ENCODE peak calls at places on chromosomes 3 and 15, in eight cellular contexts. One of them, this sample, is unnamed.

GRCh38 chr3:87088984-87089841 is 98.3 kb upstream of the VGLL3 start:
- DNase-seq in lower leg skin: peak
- DNase-seq in CD4-positive, alpha-beta T cell: no peak
- DNase-seq in GM23338: peak
- DNase-seq in fibroblast of lung: peak
- DNase-seq in natural killer cell: no peak
- DNase-seq in kidney: peak
- DNase-seq in RWPE1: no peak
- DNase-seq in this sample: no peak

GRCh38 chr3:62203152-62203551 is 170.2 kb downstream of the FEZF2 start:
- DNase-seq in lower leg skin: no peak
- DNase-seq in CD4-positive, alpha-beta T cell: no peak
- DNase-seq in GM23338: no peak
- DNase-seq in fibroblast of lung: no peak
- DNase-seq in natural killer cell: no peak
- DNase-seq in kidney: no peak
- DNase-seq in RWPE1: no peak
- DNase-seq in this sample: no peak

GRCh38 chr15:64640146-64640868 is 135.1 kb downstream of the RBPMS2 start:
- DNase-seq in lower leg skin: no peak
- DNase-seq in CD4-positive, alpha-beta T cell: no peak
- DNase-seq in GM23338: no peak
- DNase-seq in fibroblast of lung: peak
- DNase-seq in natural killer cell: no peak
- DNase-seq in kidney: no peak
- DNase-seq in RWPE1: no peak
- DNase-seq in this sample: no peak

GRCh38 chr3:171441381-171441780 is 18.8 kb downstream of the TNIK start:
- DNase-seq in lower leg skin: no peak
- DNase-seq in CD4-positive, alpha-beta T cell: no peak
- DNase-seq in GM23338: no peak
- DNase-seq in fibroblast of lung: no peak
- DNase-seq in natural killer cell: no peak
- DNase-seq in kidney: no peak
- DNase-seq in RWPE1: no peak
- DNase-seq in this sample: no peak

GRCh38 chr3:50338989-50339388 is 1.6 kb downstream of the RASSF1 start:
- DNase-seq in lower leg skin: no peak
- DNase-seq in CD4-positive, alpha-beta T cell: no peak
- DNase-seq in GM23338: no peak
- DNase-seq in fibroblast of lung: no peak
- DNase-seq in natural killer cell: no peak
- DNase-seq in kidney: no peak
- DNase-seq in RWPE1: no peak
- DNase-seq in this sample: no peak

GRCh38 chr15:92657486-92657885 is 1.9 kb upstream of the FAM174B start:
- DNase-seq in lower leg skin: no peak
- DNase-seq in CD4-positive, alpha-beta T cell: no peak
- DNase-seq in GM23338: no peak
- DNase-seq in fibroblast of lung: no peak
- DNase-seq in natural killer cell: no peak
- DNase-seq in kidney: no peak
- DNase-seq in RWPE1: no peak
- DNase-seq in this sample: no peak

GRCh38 chr15:90674476-90674875 is 42.7 kb upstream of the BLM start:
- DNase-seq in lower leg skin: no peak
- DNase-seq in CD4-positive, alpha-beta T cell: no peak
- DNase-seq in GM23338: no peak
- DNase-seq in fibroblast of lung: peak
- DNase-seq in natural killer cell: no peak
- DNase-seq in kidney: no peak
- DNase-seq in RWPE1: no peak
- DNase-seq in this sample: no peak

GRCh38 chr15:96416218-96416933 is 85.9 kb downstream of the NR2F2 start:
- DNase-seq in lower leg skin: no peak
- DNase-seq in CD4-positive, alpha-beta T cell: no peak
- DNase-seq in GM23338: peak
- DNase-seq in fibroblast of lung: no peak
- DNase-seq in natural killer cell: no peak
- DNase-seq in kidney: peak
- DNase-seq in RWPE1: no peak
- DNase-seq in this sample: no peak

GRCh38 chr15:62549345-62549970 is 384.4 kb upstream of the C2CD4B start:
- DNase-seq in lower leg skin: no peak
- DNase-seq in CD4-positive, alpha-beta T cell: no peak
- DNase-seq in GM23338: peak
- DNase-seq in fibroblast of lung: no peak
- DNase-seq in natural killer cell: no peak
- DNase-seq in kidney: no peak
- DNase-seq in RWPE1: peak
- DNase-seq in this sample: peak

GRCh38 chr15:59918994-59919951 is 84.8 kb upstream of the FOXB1 start:
- DNase-seq in lower leg skin: no peak
- DNase-seq in CD4-positive, alpha-beta T cell: no peak
- DNase-seq in GM23338: no peak
- DNase-seq in fibroblast of lung: peak
- DNase-seq in natural killer cell: no peak
- DNase-seq in kidney: no peak
- DNase-seq in RWPE1: peak
- DNase-seq in this sample: no peak

GRCh38 chr15:50825946-50826345 is 60.4 kb upstream of the SPPL2A start:
- DNase-seq in lower leg skin: no peak
- DNase-seq in CD4-positive, alpha-beta T cell: no peak
- DNase-seq in GM23338: no peak
- DNase-seq in fibroblast of lung: peak
- DNase-seq in natural killer cell: no peak
- DNase-seq in kidney: no peak
- DNase-seq in RWPE1: no peak
- DNase-seq in this sample: no peak

GRCh38 chr3:140931016-140931454 is 10.6 kb upstream of the SLC25A36 start:
- DNase-seq in lower leg skin: no peak
- DNase-seq in CD4-positive, alpha-beta T cell: no peak
- DNase-seq in GM23338: peak
- DNase-seq in fibroblast of lung: no peak
- DNase-seq in natural killer cell: no peak
- DNase-seq in kidney: no peak
- DNase-seq in RWPE1: no peak
- DNase-seq in this sample: no peak

GRCh38 chr15:75203017-75203907 is 1.6 kb downstream of the C15orf39 start:
- DNase-seq in lower leg skin: no peak
- DNase-seq in CD4-positive, alpha-beta T cell: no peak
- DNase-seq in GM23338: no peak
- DNase-seq in fibroblast of lung: peak
- DNase-seq in natural killer cell: no peak
- DNase-seq in kidney: peak
- DNase-seq in RWPE1: peak
- DNase-seq in this sample: no peak

GRCh38 chr15:75203908-75204263 is 2.2 kb downstream of the C15orf39 start:
- DNase-seq in lower leg skin: no peak
- DNase-seq in CD4-positive, alpha-beta T cell: no peak
- DNase-seq in GM23338: no peak
- DNase-seq in fibroblast of lung: no peak
- DNase-seq in natural killer cell: no peak
- DNase-seq in kidney: no peak
- DNase-seq in RWPE1: no peak
- DNase-seq in this sample: no peak

GRCh38 chr15:75200765-75201608 is 695 bp upstream of the C15orf39 start:
- DNase-seq in lower leg skin: peak
- DNase-seq in CD4-positive, alpha-beta T cell: no peak
- DNase-seq in GM23338: peak
- DNase-seq in fibroblast of lung: peak
- DNase-seq in natural killer cell: no peak
- DNase-seq in kidney: peak
- DNase-seq in RWPE1: peak
- DNase-seq in this sample: no peak

GRCh38 chr15:75201609-75202250 is at the start of gene C15orf39:
- DNase-seq in lower leg skin: peak
- DNase-seq in CD4-positive, alpha-beta T cell: peak
- DNase-seq in GM23338: peak
- DNase-seq in fibroblast of lung: peak
- DNase-seq in natural killer cell: peak
- DNase-seq in kidney: peak
- DNase-seq in RWPE1: peak
- DNase-seq in this sample: peak

DNA sequence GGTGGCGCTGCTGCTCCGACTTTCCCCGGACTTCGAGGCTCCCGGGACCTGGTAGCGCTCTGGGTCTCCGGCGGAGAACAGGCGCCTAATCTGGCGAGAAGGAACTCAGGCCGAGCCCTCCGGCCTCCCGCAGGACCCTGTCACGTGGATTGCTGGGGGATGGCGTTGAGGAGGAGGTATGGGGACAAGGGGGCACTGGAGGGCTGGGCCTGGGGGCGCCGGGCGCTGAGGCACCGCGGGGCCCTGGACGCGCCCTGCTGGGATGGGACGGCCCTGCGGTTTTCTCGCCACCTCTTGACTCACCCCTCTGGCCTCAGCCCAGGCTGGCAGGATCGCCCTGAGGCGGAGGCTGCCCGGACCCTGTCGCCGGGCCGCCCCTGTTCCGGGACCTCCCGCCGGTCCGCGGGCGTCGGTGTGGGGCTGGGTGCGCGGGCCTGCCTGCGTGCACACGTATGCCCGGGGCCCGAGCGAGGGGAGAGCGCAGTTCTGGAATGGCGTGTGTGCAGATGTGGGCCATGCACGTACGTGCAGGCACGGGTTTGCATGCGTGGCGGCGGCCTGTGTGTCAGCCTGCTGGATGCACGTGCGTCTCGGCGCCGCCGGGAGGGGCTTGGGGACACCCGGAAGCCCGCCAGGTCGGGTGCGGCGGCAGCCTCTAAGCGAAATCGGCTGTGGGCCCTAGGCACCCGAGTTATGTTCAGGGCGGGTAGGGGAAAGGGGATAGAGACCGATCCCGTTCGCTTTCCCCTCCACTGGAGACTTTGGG is 752 bp downstream of the C15orf39 start:
- DNase-seq in lower leg skin: peak
- DNase-seq in CD4-positive, alpha-beta T cell: peak
- DNase-seq in GM23338: peak
- DNase-seq in fibroblast of lung: peak
- DNase-seq in natural killer cell: peak
- DNase-seq in kidney: peak
- DNase-seq in RWPE1: peak
- DNase-seq in this sample: peak
- TF ChIP-seq CTCF in lower leg skin: no peak
- TF ChIP-seq CTCF in CD4-positive, alpha-beta T cell: peak
- TF ChIP-seq CTCF in GM23338: peak
- TF ChIP-seq CTCF in fibroblast of lung: peak
- TF ChIP-seq CTCF in natural killer cell: peak
- TF ChIP-seq CTCF in kidney: no peak
- TF ChIP-seq CTCF in RWPE1: peak
- TF ChIP-seq CTCF in this sample: peak

GRCh38 chr3:181824961-181825360 is 113.2 kb downstream of the SOX2 start:
- DNase-seq in lower leg skin: no peak
- DNase-seq in CD4-positive, alpha-beta T cell: no peak
- DNase-seq in GM23338: peak
- DNase-seq in fibroblast of lung: no peak
- DNase-seq in natural killer cell: no peak
- DNase-seq in kidney: no peak
- DNase-seq in RWPE1: no peak
- DNase-seq in this sample: no peak
- TF ChIP-seq CTCF in lower leg skin: no peak
- TF ChIP-seq CTCF in CD4-positive, alpha-beta T cell: no peak
- TF ChIP-seq CTCF in GM23338: no peak
- TF ChIP-seq CTCF in fibroblast of lung: no peak
- TF ChIP-seq CTCF in natural killer cell: no peak
- TF ChIP-seq CTCF in kidney: no peak
- TF ChIP-seq CTCF in RWPE1: no peak
- TF ChIP-seq CTCF in this sample: no peak

DNA sequence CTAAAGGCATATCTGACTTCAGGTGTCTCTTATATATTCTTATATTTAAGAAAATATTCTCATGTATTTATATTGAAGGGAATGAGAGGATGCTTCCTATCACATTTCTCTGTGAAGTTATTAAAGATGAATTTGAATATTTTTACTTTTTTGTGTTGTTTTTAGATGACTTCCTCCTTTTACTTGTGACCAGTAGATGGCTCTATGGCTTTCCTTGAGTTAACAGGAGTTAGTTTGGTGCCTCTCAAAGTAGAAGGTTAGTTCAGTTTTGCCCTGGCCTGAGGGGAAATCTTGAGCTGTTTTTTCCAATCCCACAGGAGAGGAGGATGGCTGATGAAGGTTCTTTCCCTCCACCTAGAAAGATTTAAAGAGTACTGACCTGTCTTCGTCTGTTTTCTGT is 80.7 kb downstream of the SQOR start:
- DNase-seq in lower leg skin: no peak
- DNase-seq in CD4-positive, alpha-beta T cell: no peak
- DNase-seq in GM23338: peak
- DNase-seq in fibroblast of lung: no peak
- DNase-seq in natural killer cell: no peak
- DNase-seq in kidney: no peak
- DNase-seq in RWPE1: no peak
- DNase-seq in this sample: no peak
- TF ChIP-seq CTCF in lower leg skin: no peak
- TF ChIP-seq CTCF in CD4-positive, alpha-beta T cell: peak
- TF ChIP-seq CTCF in GM23338: peak
- TF ChIP-seq CTCF in fibroblast of lung: peak
- TF ChIP-seq CTCF in natural killer cell: no peak
- TF ChIP-seq CTCF in kidney: no peak
- TF ChIP-seq CTCF in RWPE1: peak
- TF ChIP-seq CTCF in this sample: no peak

GRCh38 chr15:72473670-72474465 is at the start of gene ARIH1:
- DNase-seq in lower leg skin: peak
- DNase-seq in CD4-positive, alpha-beta T cell: peak
- DNase-seq in GM23338: peak
- DNase-seq in fibroblast of lung: peak
- DNase-seq in natural killer cell: peak
- DNase-seq in kidney: peak
- DNase-seq in RWPE1: peak
- DNase-seq in this sample: peak
- TF ChIP-seq CTCF in lower leg skin: no peak
- TF ChIP-seq CTCF in CD4-positive, alpha-beta T cell: no peak
- TF ChIP-seq CTCF in GM23338: no peak
- TF ChIP-seq CTCF in fibroblast of lung: peak
- TF ChIP-seq CTCF in natural killer cell: peak
- TF ChIP-seq CTCF in kidney: peak
- TF ChIP-seq CTCF in RWPE1: peak
- TF ChIP-seq CTCF in this sample: peak

GRCh38 chr15:81062937-81063336 is 62.2 kb downstream of the TLNRD1 start:
- DNase-seq in lower leg skin: peak
- DNase-seq in CD4-positive, alpha-beta T cell: no peak
- DNase-seq in GM23338: no peak
- DNase-seq in fibroblast of lung: no peak
- DNase-seq in natural killer cell: no peak
- DNase-seq in kidney: no peak
- DNase-seq in RWPE1: no peak
- DNase-seq in this sample: no peak
- TF ChIP-seq CTCF in lower leg skin: no peak
- TF ChIP-seq CTCF in CD4-positive, alpha-beta T cell: no peak
- TF ChIP-seq CTCF in GM23338: no peak
- TF ChIP-seq CTCF in fibroblast of lung: no peak
- TF ChIP-seq CTCF in natural killer cell: no peak
- TF ChIP-seq CTCF in kidney: no peak
- TF ChIP-seq CTCF in RWPE1: no peak
- TF ChIP-seq CTCF in this sample: no peak

DNA sequence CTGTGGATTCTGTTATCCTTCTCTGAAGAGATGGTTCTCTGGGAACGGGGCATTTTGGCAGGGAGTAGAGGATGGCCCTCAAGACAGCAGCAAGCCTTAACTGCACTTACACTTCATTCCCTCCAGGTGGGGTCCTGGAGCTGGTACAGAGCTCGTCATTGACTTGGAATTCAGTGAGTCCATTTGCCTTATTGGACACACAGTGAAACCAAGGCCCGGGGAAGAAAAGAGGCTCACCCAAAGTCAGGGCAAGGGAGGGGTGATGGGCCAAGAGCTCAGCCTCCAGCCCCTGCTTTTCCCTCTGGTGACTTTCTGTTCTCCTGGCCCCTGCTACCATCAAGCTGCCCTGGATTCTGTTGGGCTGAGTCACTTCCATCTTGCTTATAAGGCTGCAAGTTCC is 125.6 kb downstream of the ETFA start:
- DNase-seq in lower leg skin: no peak
- DNase-seq in CD4-positive, alpha-beta T cell: no peak
- DNase-seq in GM23338: peak
- DNase-seq in fibroblast of lung: peak
- DNase-seq in natural killer cell: no peak
- DNase-seq in kidney: no peak
- DNase-seq in RWPE1: peak
- DNase-seq in this sample: peak
- TF ChIP-seq CTCF in lower leg skin: no peak
- TF ChIP-seq CTCF in CD4-positive, alpha-beta T cell: no peak
- TF ChIP-seq CTCF in GM23338: peak
- TF ChIP-seq CTCF in fibroblast of lung: peak
- TF ChIP-seq CTCF in natural killer cell: no peak
- TF ChIP-seq CTCF in kidney: peak
- TF ChIP-seq CTCF in RWPE1: no peak
- TF ChIP-seq CTCF in this sample: peak

This sample was measured in neural crest cell.